ENCODE peak calls at places on chromosomes 1 and 21, in six cellular contexts. One of them, this sample, is unnamed.

GRCh38 chr1:35726814-35727433 is 8.2 kb upstream of the C1orf216 start:
- DNase-seq in activated CD4-positive, alpha-beta T cell treated with anti-CD3 and anti-CD28 coated beads for 36 hours: peak
- DNase-seq in mesothelial cell of epicardium: no peak
- DNase-seq in suprapubic skin: no peak
- DNase-seq in sciatic nerve: peak
- DNase-seq in NCI-H524 treated with DMSO at 0.1 percent for 48 hours: no peak
- DNase-seq in this sample: no peak

GRCh38 chr1:15952317-15953258 is 23.3 kb downstream of the ZBTB17 start:
- DNase-seq in suprapubic skin: no peak
- DNase-seq in mesothelial cell of epicardium: no peak
- DNase-seq in sciatic nerve: no peak
- DNase-seq in NCI-H524 treated with DMSO at 0.1 percent for 48 hours: no peak
- DNase-seq in activated CD4-positive, alpha-beta T cell treated with anti-CD3 and anti-CD28 coated beads for 36 hours: peak
- DNase-seq in this sample: no peak

GRCh38 chr1:66177483-66177882 is 356.5 kb upstream of the SGIP1 start:
- DNase-seq in mesothelial cell of epicardium: no peak
- DNase-seq in NCI-H524 treated with DMSO at 0.1 percent for 48 hours: no peak
- DNase-seq in suprapubic skin: no peak
- DNase-seq in activated CD4-positive, alpha-beta T cell treated with anti-CD3 and anti-CD28 coated beads for 36 hours: no peak
- DNase-seq in sciatic nerve: no peak
- DNase-seq in this sample: no peak

GRCh38 chr1:65420590-65421340 is at the start of the genes LEPR and LEPROT:
- DNase-seq in sciatic nerve: no peak
- DNase-seq in suprapubic skin: no peak
- DNase-seq in mesothelial cell of epicardium: no peak
- DNase-seq in activated CD4-positive, alpha-beta T cell treated with anti-CD3 and anti-CD28 coated beads for 36 hours: no peak
- DNase-seq in NCI-H524 treated with DMSO at 0.1 percent for 48 hours: no peak
- DNase-seq in this sample: no peak

GRCh38 chr1:233087001-233087881 is 136.8 kb downstream of the NTPCR start:
- DNase-seq in suprapubic skin: no peak
- DNase-seq in NCI-H524 treated with DMSO at 0.1 percent for 48 hours: no peak
- DNase-seq in mesothelial cell of epicardium: no peak
- DNase-seq in sciatic nerve: no peak
- DNase-seq in activated CD4-positive, alpha-beta T cell treated with anti-CD3 and anti-CD28 coated beads for 36 hours: no peak
- DNase-seq in this sample: no peak

GRCh38 chr1:84367219-84367618 is 31.1 kb upstream of the DNASE2B start:
- DNase-seq in suprapubic skin: no peak
- DNase-seq in sciatic nerve: no peak
- DNase-seq in activated CD4-positive, alpha-beta T cell treated with anti-CD3 and anti-CD28 coated beads for 36 hours: no peak
- DNase-seq in NCI-H524 treated with DMSO at 0.1 percent for 48 hours: no peak
- DNase-seq in mesothelial cell of epicardium: no peak
- DNase-seq in this sample: no peak

GRCh38 chr1:109207472-109208103 is 6.1 kb upstream of the SARS1 start:
- DNase-seq in suprapubic skin: no peak
- DNase-seq in NCI-H524 treated with DMSO at 0.1 percent for 48 hours: no peak
- DNase-seq in mesothelial cell of epicardium: no peak
- DNase-seq in sciatic nerve: no peak
- DNase-seq in activated CD4-positive, alpha-beta T cell treated with anti-CD3 and anti-CD28 coated beads for 36 hours: no peak
- DNase-seq in this sample: no peak

GRCh38 chr1:57512386-57512785 is 88.5 kb upstream of the DAB1 start:
- DNase-seq in suprapubic skin: no peak
- DNase-seq in NCI-H524 treated with DMSO at 0.1 percent for 48 hours: no peak
- DNase-seq in activated CD4-positive, alpha-beta T cell treated with anti-CD3 and anti-CD28 coated beads for 36 hours: no peak
- DNase-seq in mesothelial cell of epicardium: no peak
- DNase-seq in sciatic nerve: no peak
- DNase-seq in this sample: no peak

GRCh38 chr21:35686156-35686555 is 374.2 kb downstream of the SETD4 start:
- DNase-seq in NCI-H524 treated with DMSO at 0.1 percent for 48 hours: no peak
- DNase-seq in mesothelial cell of epicardium: no peak
- DNase-seq in sciatic nerve: no peak
- DNase-seq in activated CD4-positive, alpha-beta T cell treated with anti-CD3 and anti-CD28 coated beads for 36 hours: no peak
- DNase-seq in suprapubic skin: no peak
- DNase-seq in this sample: no peak

GRCh38 chr1:27858949-27859576 is 13.3 kb upstream of the THEMIS2 start:
- DNase-seq in mesothelial cell of epicardium: no peak
- DNase-seq in NCI-H524 treated with DMSO at 0.1 percent for 48 hours: no peak
- DNase-seq in sciatic nerve: no peak
- DNase-seq in activated CD4-positive, alpha-beta T cell treated with anti-CD3 and anti-CD28 coated beads for 36 hours: no peak
- DNase-seq in suprapubic skin: peak
- DNase-seq in this sample: no peak

GRCh38 chr1:240107058-240107684 is 15.5 kb downstream of the FMN2 start:
- DNase-seq in NCI-H524 treated with DMSO at 0.1 percent for 48 hours: no peak
- DNase-seq in mesothelial cell of epicardium: no peak
- DNase-seq in sciatic nerve: no peak
- DNase-seq in activated CD4-positive, alpha-beta T cell treated with anti-CD3 and anti-CD28 coated beads for 36 hours: no peak
- DNase-seq in suprapubic skin: no peak
- DNase-seq in this sample: no peak

GRCh38 chr1:113912594-113913311 is 7.6 kb downstream of the DCLRE1B start:
- DNase-seq in sciatic nerve: no peak
- DNase-seq in activated CD4-positive, alpha-beta T cell treated with anti-CD3 and anti-CD28 coated beads for 36 hours: no peak
- DNase-seq in suprapubic skin: no peak
- DNase-seq in mesothelial cell of epicardium: no peak
- DNase-seq in NCI-H524 treated with DMSO at 0.1 percent for 48 hours: peak
- DNase-seq in this sample: no peak

GRCh38 chr21:25568230-25568629 is 39.1 kb downstream of the MRPL39 start:
- DNase-seq in suprapubic skin: no peak
- DNase-seq in mesothelial cell of epicardium: no peak
- DNase-seq in NCI-H524 treated with DMSO at 0.1 percent for 48 hours: no peak
- DNase-seq in sciatic nerve: peak
- DNase-seq in activated CD4-positive, alpha-beta T cell treated with anti-CD3 and anti-CD28 coated beads for 36 hours: peak
- DNase-seq in this sample: no peak